ENCODE peak calls at places on chromosomes 7 and 10, in five cellular contexts. J is ELR, Z is HS-5, C is posterior vena cava, H is NCI-H1417. G is an unnamed sample.

GRCh38 chr10:88490216-88490980 is 92.7 kb downstream of the RNLS start:
- DNase-seq in J (no peak), Z (no peak), C (no peak), H (no peak), G (no peak)

GRCh38 chr7:128915271-128915819 is 4.8 kb upstream of the KCP start:
- DNase-seq in H (no peak), J (no peak), C (peak), Z (no peak), G (no peak)

GRCh38 chr7:5382281-5383041 is 41.2 kb downstream of the TNRC18 start:
- DNase-seq in J (no peak), H (peak), C (no peak), Z (no peak), G (no peak)

GRCh38 chr10:94192333-94192732 is 170.4 kb downstream of the NOC3L start:
- DNase-seq in Z (no peak), J (no peak), H (no peak), C (no peak), G (no peak)

GRCh38 chr7:13279854-13280435 is 592.5 kb downstream of the ARL4A start:
- DNase-seq in H (no peak), Z (no peak), J (peak), C (no peak), G (peak)

GRCh38 chr7:128974241-128974934 is 36.7 kb downstream of the IRF5 start:
- DNase-seq in C (no peak), H (no peak), J (no peak), Z (no peak), G (no peak)

GRCh38 chr10:109861051-109861450 is 62.3 kb downstream of the XPNPEP1 start:
- DNase-seq in C (no peak), H (no peak), Z (no peak), J (no peak), G (no peak)

GRCh38 chr10:47033081-47033480 is 121.9 kb downstream of the PTPN20 start:
- DNase-seq in Z (no peak), C (peak), J (no peak), H (no peak), G (no peak)

GRCh38 chr7:118148930-118149329 is 35.0 kb upstream of the LSM8 start:
- DNase-seq in H (no peak), C (no peak), J (no peak), Z (no peak), G (no peak)

GRCh38 chr10:89466599-89467035 is 52.2 kb downstream of the IFIT5 start:
- DNase-seq in J (peak), H (peak), Z (peak), C (no peak), G (peak)

GRCh38 chr10:126242352-126243260 is 145.7 kb downstream of the ADAM12 start:
- DNase-seq in Z (no peak), C (no peak), J (peak), H (peak), G (peak)

GRCh38 chr7:92754756-92755581 is 81.4 kb downstream of the CDK6 start:
- DNase-seq in C (no peak), H (peak), J (no peak), Z (no peak), G (no peak)

GRCh38 chr10:124497196-124497990 is 35.8 kb downstream of the LHPP start:
- DNase-seq in C (peak), H (no peak), J (no peak), Z (no peak), G (no peak)

GRCh38 chr10:13087986-13088618 is 11.9 kb upstream of the OPTN start:
- DNase-seq in J (peak), C (no peak), Z (peak), H (no peak), G (peak)

GRCh38 chr7:13724631-13725566 is 264.6 kb downstream of the ETV1 start:
- DNase-seq in Z (no peak), H (peak), J (peak), C (no peak), G (no peak)

GRCh38 chr7:96116173-96116572 is 205.7 kb downstream of the SLC25A13 start:
- DNase-seq in J (no peak), Z (no peak), C (no peak), H (no peak), G (no peak)

GRCh38 chr10:7135188-7135587 is 275.6 kb downstream of the SFMBT2 start:
- DNase-seq in Z (no peak), J (no peak), C (no peak), H (no peak), G (no peak)

GRCh38 chr7:42380411-42380810 is 143.4 kb upstream of the GLI3 start:
- DNase-seq in C (no peak), J (no peak), H (no peak), Z (peak), G (peak)

GRCh38 chr7:20470726-20471125 is 140.0 kb downstream of the ITGB8 start:
- DNase-seq in C (no peak), H (no peak), Z (no peak), J (no peak), G (no peak)

GRCh38 chr10:1550291-1550595 is 187.1 kb downstream of the ADARB2 start:
- DNase-seq in H (no peak), J (no peak), Z (no peak), C (no peak), G (no peak)

GRCh38 chr7:121279822-121280221 is 49.0 kb upstream of the WNT16 start:
- DNase-seq in C (no peak), J (no peak), Z (no peak), H (no peak), G (no peak)

GRCh38 chr10:60399343-60399742 is 9.7 kb upstream of the ANK3 start:
- DNase-seq in C (no peak), Z (no peak), H (no peak), J (no peak), G (no peak)

GRCh38 chr10:90674461-90674860 is 183.4 kb downstream of the HTR7 start:
- DNase-seq in J (no peak), C (no peak), H (no peak), Z (no peak), G (peak)

GRCh38 chr7:25758559-25758958 is 393.4 kb upstream of the NFE2L3 start:
- DNase-seq in C (no peak), J (no peak), Z (no peak), H (peak), G (no peak)

GRCh38 chr10:12063483-12063818 is 5.3 kb upstream of the DHTKD1 start:
- DNase-seq in C (peak), Z (no peak), H (no peak), J (no peak), G (no peak)

GRCh38 chr7:15801565-15801964 is 115.1 kb upstream of the MEOX2 start:
- DNase-seq in H (no peak), J (peak), Z (no peak), C (no peak), G (peak)

GRCh38 chr10:98460837-98461499 is 14.2 kb upstream of the HPS1 start:
- DNase-seq in H (no peak), Z (peak), C (no peak), J (peak), G (peak)

GRCh38 chr7:132825932-132826480 is 249.7 kb upstream of the PLXNA4 start:
- DNase-seq in C (no peak), H (peak), Z (no peak), J (no peak), G (no peak)

GRCh38 chr7:102925962-102926825 is 13.4 kb downstream of the LRRC17 start:
- DNase-seq in H (no peak), Z (no peak), C (no peak), J (no peak), G (peak)

GRCh38 chr10:97116534-97117162 is 69.1 kb downstream of the SLIT1 start:
- DNase-seq in J (no peak), Z (no peak), C (no peak), H (peak), G (no peak)

GRCh38 chr10:78417425-78418370 is 384.0 kb downstream of the RPS24 start:
- DNase-seq in H (no peak), J (no peak), Z (no peak), C (peak), G (no peak)

GRCh38 chr7:90597527-90597871 is 1.4 kb downstream of the CDK14 start:
- DNase-seq in Z (no peak), H (no peak), J (peak), C (no peak), G (no peak)

GRCh38 chr7:115546790-115547189 is 483.8 kb downstream of the TFEC start:
- DNase-seq in C (no peak), H (no peak), Z (no peak), J (peak), G (no peak)

GRCh38 chr10:51242393-51242792 is 168.1 kb downstream of the PRKG1 start:
- DNase-seq in H (no peak), Z (no peak), C (no peak), J (no peak), G (no peak)

GRCh38 chr10:3467052-3467906 is 294.7 kb upstream of the PITRM1 start:
- DNase-seq in C (peak), J (peak), Z (peak), H (no peak), G (peak)

GRCh38 chr10:120979435-120980315 is 128.5 kb downstream of the WDR11 start:
- DNase-seq in Z (no peak), H (peak), J (no peak), C (no peak), G (no peak)

GRCh38 chr7:156160811-156161210 is 348.5 kb upstream of the SHH start:
- DNase-seq in H (no peak), J (no peak), Z (no peak), C (no peak), G (no peak)

GRCh38 chr10:129390726-129391125 is 76.3 kb upstream of the MGMT start:
- DNase-seq in C (no peak), Z (no peak), J (no peak), H (no peak), G (no peak)

GRCh38 chr7:149722356-149722957 is 50.9 kb downstream of the ZNF467 start:
- DNase-seq in H (no peak), J (no peak), C (peak), Z (no peak), G (no peak)